ENCODE peak calls at places on chromosomes 12 and 14, in five cellular contexts. K is memory B cell; J is GM12891; N is LoVo; B is stimulated activated CD4-positive, alpha-beta T cell treated with anti-CD3 and anti-CD28 coated beads, TNF-alpha, amount 100 ng/mL, for 48 hours. U is an unnamed sample.

GRCh38 chr12:47828008-47828966 is 8.6 kb upstream of the HDAC7 start:
- DNase-seq in K (no peak), J (no peak), N (no peak), B (no peak), U (no peak)

GRCh38 chr12:1532796-1533195 is 61.6 kb downstream of the FBXL14 start:
- DNase-seq in K (no peak), J (no peak), N (no peak), B (no peak), U (no peak)

GRCh38 chr12:13075786-13076570 is 27.5 kb downstream of the GSG1 start:
- DNase-seq in K (no peak), J (no peak), N (no peak), B (no peak), U (no peak)

GRCh38 chr14:68938515-68939423 is 40.3 kb downstream of the ACTN1 start:
- DNase-seq in K (no peak), J (no peak), N (peak), B (no peak), U (no peak)

GRCh38 chr12:59372971-59373370 is 222.9 kb upstream of the SLC16A7 start:
- DNase-seq in K (no peak), J (no peak), N (no peak), B (no peak), U (peak)

GRCh38 chr14:72665259-72665658 is 228.6 kb downstream of the DPF3 start:
- DNase-seq in K (no peak), J (no peak), N (no peak), B (no peak), U (peak)

GRCh38 chr12:52201520-52201839 is 9.7 kb upstream of the KRT80 start:
- DNase-seq in K (no peak), J (no peak), N (no peak), B (no peak), U (no peak)

GRCh38 chr12:122006186-122006926 is 15.3 kb upstream of the BCL7A start:
- DNase-seq in K (no peak), J (no peak), N (no peak), B (no peak), U (no peak)

GRCh38 chr14:94659953-94660946 is 48.1 kb downstream of the SERPINA3 start:
- DNase-seq in K (no peak), J (no peak), N (no peak), B (no peak), U (no peak)

GRCh38 chr14:74038015-74038859 is 19.1 kb downstream of the BBOF1 start:
- DNase-seq in K (peak), J (peak), N (peak), B (no peak), U (peak)

GRCh38 chr12:14896477-14897184 is 11.0 kb upstream of the MGP start:
- DNase-seq in K (no peak), J (no peak), N (no peak), B (no peak), U (no peak)